ENCODE peak calls at places on chromosome 3, in nine cellular contexts. X, U, Y, L, Z, A, K, Q and F are unnamed samples.

GRCh38 chr3:50089603-50089945 is 855 bp downstream of the RBM5 start:
- DNase-seq in Y (peak), L (no peak), Q (peak), Z (no peak), X (no peak), U (no peak), A (no peak), K (no peak), F (no peak)

GRCh38 chr3:40524571-40525285 is at the start of gene ZNF621:
- DNase-seq in X (peak), K (peak), L (peak), A (peak), U (peak), Z (peak), Y (peak), Q (peak), F (peak)

GRCh38 chr3:126951561-126951960 is 31.4 kb upstream of the PLXNA1 start:
- DNase-seq in X (no peak), A (no peak), Y (no peak), U (no peak), Z (no peak), Q (no peak), K (no peak), L (no peak), F (no peak)

GRCh38 chr3:11721114-11721440 is 77.4 kb upstream of the VGLL4 start:
- DNase-seq in Y (no peak), X (no peak), K (no peak), A (peak), U (no peak), Z (no peak), L (no peak), Q (peak), F (no peak)

GRCh38 chr3:127445581-127446368 is 144.8 kb downstream of the TPRA1 start:
- DNase-seq in X (no peak), Q (no peak), U (no peak), K (no peak), L (no peak), Z (no peak), A (no peak), Y (no peak), F (no peak)

GRCh38 chr3:32951410-32951811 is at the start of gene CCR4:
- DNase-seq in L (no peak), X (no peak), Z (peak), A (no peak), Y (no peak), K (no peak), Q (no peak), U (no peak), F (no peak)

GRCh38 chr3:2652416-2652815 is 457.8 kb downstream of the IL5RA start:
- DNase-seq in X (no peak), Y (no peak), A (no peak), K (no peak), U (no peak), Q (no peak), Z (no peak), L (no peak), F (peak)

GRCh38 chr3:46356909-46357308 is 3.0 kb downstream of the CCR2 start:
- DNase-seq in Y (no peak), L (no peak), Q (no peak), U (no peak), K (no peak), Z (no peak), A (no peak), X (no peak), F (no peak)

GRCh38 chr3:43699864-43700263 is 9.1 kb downstream of the ABHD5 start:
- DNase-seq in K (no peak), L (no peak), Z (no peak), Y (no peak), U (no peak), Q (no peak), X (no peak), A (no peak), F (no peak)

GRCh38 chr3:5222283-5223005 is 34.9 kb downstream of the EDEM1 start:
- DNase-seq in Y (no peak), K (no peak), L (no peak), Q (no peak), A (no peak), Z (no peak), X (no peak), U (no peak), F (no peak)

GRCh38 chr3:13582366-13583250 is 33.7 kb downstream of the FBLN2 start:
- DNase-seq in Q (no peak), Z (no peak), L (no peak), A (no peak), K (no peak), U (no peak), X (no peak), Y (no peak), F (no peak)

GRCh38 chr3:45182915-45183881 is 37.0 kb upstream of the CDCP1 start:
- DNase-seq in Q (no peak), U (no peak), A (peak), X (no peak), K (no peak), Y (peak), L (no peak), Z (no peak), F (peak)

GRCh38 chr3:168427830-168428471 is 332.2 kb upstream of the GOLIM4 start:
- DNase-seq in A (no peak), L (no peak), X (no peak), K (no peak), Z (no peak), Y (no peak), U (no peak), Q (no peak), F (no peak)

GRCh38 chr3:14623569-14624051 is 28.0 kb upstream of the CCDC174 start:
- DNase-seq in L (no peak), Q (no peak), Z (no peak), A (no peak), K (no peak), Y (no peak), U (no peak), X (no peak), F (no peak)

GRCh38 chr3:149576071-149576564 is 81.7 kb downstream of the WWTR1 start:
- DNase-seq in Y (no peak), A (peak), X (no peak), K (peak), Z (peak), Q (no peak), L (no peak), U (no peak), F (peak)

GRCh38 chr3:150371741-150372254 is 36.3 kb upstream of the TSC22D2 start:
- DNase-seq in Y (peak), A (peak), K (peak), L (no peak), X (no peak), Q (peak), U (no peak), Z (peak), F (peak)

GRCh38 chr3:42847731-42848130 is 27.9 kb downstream of the CYP8B1 start:
- DNase-seq in X (no peak), Q (no peak), K (no peak), U (no peak), A (no peak), L (peak), Z (no peak), Y (no peak), F (peak)

GRCh38 chr3:181382656-181383055 is 329.1 kb upstream of the SOX2 start:
- DNase-seq in Z (no peak), X (no peak), A (no peak), Q (peak), Y (no peak), K (no peak), L (no peak), U (no peak), F (no peak)

GRCh38 chr3:52488746-52489145 is 6.4 kb upstream of the STAB1 start:
- DNase-seq in Q (no peak), K (no peak), X (no peak), Y (no peak), Z (no peak), U (no peak), A (no peak), L (no peak), F (no peak)

GRCh38 chr3:414063-414462 is 217.5 kb downstream of the CHL1 start:
- DNase-seq in L (no peak), Q (peak), A (peak), X (no peak), Z (no peak), U (no peak), K (no peak), Y (no peak), F (no peak)

GRCh38 chr3:47022540-47023161 is 43.2 kb downstream of the NBEAL2 start:
- DNase-seq in U (no peak), Z (no peak), K (no peak), Q (peak), Y (no peak), X (no peak), L (no peak), A (no peak), F (no peak)

GRCh38 chr3:13069495-13069894 is 3.7 kb downstream of the IQSEC1 start:
- DNase-seq in Q (no peak), X (no peak), Y (no peak), L (no peak), U (peak), A (no peak), K (no peak), Z (no peak), F (no peak)

GRCh38 chr3:11247362-11247761 is 24.8 kb upstream of the ATG7 start:
- DNase-seq in A (no peak), Q (no peak), Y (no peak), K (no peak), U (no peak), L (no peak), X (no peak), Z (no peak), F (no peak)

GRCh38 chr3:189459231-189459630 is 172.0 kb upstream of the TP63 start:
- DNase-seq in Z (no peak), K (no peak), U (no peak), L (no peak), A (no peak), Q (no peak), Y (no peak), X (no peak), F (no peak)

GRCh38 chr3:59839283-59839682 is 789.5 kb upstream of the CFAP20DC start:
- DNase-seq in L (no peak), Z (no peak), Y (no peak), Q (no peak), U (no peak), X (no peak), K (peak), A (no peak), F (no peak)

GRCh38 chr3:58617338-58617761 is 40.2 kb upstream of the FAM107A start:
- DNase-seq in Q (no peak), K (no peak), X (no peak), L (no peak), Z (no peak), Y (no peak), A (no peak), U (no peak), F (peak)

GRCh38 chr3:135440233-135440632 is 525.3 kb upstream of the PPP2R3A start:
- DNase-seq in Y (no peak), Q (no peak), L (no peak), K (no peak), U (no peak), A (no peak), Z (no peak), X (no peak), F (no peak)

GRCh38 chr3:137764563-137765309 is 621 bp downstream of the SOX14 start:
- DNase-seq in A (no peak), U (no peak), Z (no peak), L (peak), K (no peak), Y (no peak), X (no peak), Q (no peak), F (peak)

GRCh38 chr3:145843561-145843960 is 317.4 kb downstream of the PLOD2 start:
- DNase-seq in K (no peak), Q (no peak), A (no peak), X (no peak), Z (no peak), L (no peak), Y (no peak), U (no peak), F (no peak)

GRCh38 chr3:11059090-11059798 is 66.7 kb downstream of the SLC6A1 start:
- DNase-seq in L (peak), X (peak), Z (no peak), Y (peak), K (peak), U (no peak), A (peak), Q (peak), F (peak)

GRCh38 chr3:29382399-29382798 is 101.5 kb downstream of the RBMS3 start:
- DNase-seq in Y (no peak), X (no peak), Z (no peak), Q (no peak), A (no peak), K (no peak), L (no peak), U (no peak), F (no peak)

GRCh38 chr3:43185656-43186375 is 79.9 kb upstream of the POMGNT2 start:
- DNase-seq in L (no peak), Y (no peak), K (peak), U (no peak), X (no peak), Q (no peak), A (peak), Z (no peak), F (no peak)

GRCh38 chr3:177530908-177531307 is 333.6 kb upstream of the TBL1XR1 start:
- DNase-seq in X (no peak), Z (no peak), Y (no peak), L (no peak), K (no peak), A (no peak), Q (no peak), U (no peak), F (no peak)

GRCh38 chr3:98110191-98110908 is 20.2 kb upstream of the OR5H1 start:
- DNase-seq in U (no peak), X (no peak), Q (no peak), K (no peak), Y (no peak), Z (no peak), A (peak), L (no peak), F (peak)

GRCh38 chr3:184651945-184652344 is 59.9 kb downstream of the MAGEF1 start:
- DNase-seq in Y (no peak), U (no peak), X (no peak), A (peak), Q (no peak), L (no peak), Z (no peak), K (no peak), F (no peak)

GRCh38 chr3:71805199-71805598 is 20.3 kb upstream of the PROK2 start:
- DNase-seq in Y (no peak), L (no peak), Z (no peak), A (no peak), K (no peak), Q (no peak), X (no peak), U (no peak), F (no peak)